ENCODE peak calls at places on chromosomes 3 and 15, in seven cellular contexts. One of them, this sample, is unnamed.
A peak's percentile ranks its signal among the peaks of the same experiment; 100 is the strongest.

GRCh38 chr15:58472821-58473581 is 41.2 kb downstream of the LIPC start:
- DNase-seq in A549: no peak
- DNase-seq in AG10803: no peak
- DNase-seq in OCI-LY7: peak; percentile 24
- DNase-seq in AG09309: no peak
- DNase-seq in hepatocyte: no peak
- DNase-seq in fibroblast of pulmonary artery: peak; percentile 44
- DNase-seq in this sample: no peak

GRCh38 chr3:72661115-72661457 is 187.2 kb downstream of the SHQ1 start:
- DNase-seq in AG10803: peak; percentile 91
- DNase-seq in hepatocyte: peak; percentile 63
- DNase-seq in OCI-LY7: no peak
- DNase-seq in AG09309: peak; percentile 75
- DNase-seq in fibroblast of pulmonary artery: peak; percentile 75
- DNase-seq in A549: peak; percentile 76
- DNase-seq in this sample: peak; percentile 81

GRCh38 chr15:39461536-39462140 is 119.2 kb upstream of the THBS1 start:
- DNase-seq in fibroblast of pulmonary artery: peak; percentile 70
- DNase-seq in AG10803: peak; percentile 59
- DNase-seq in AG09309: no peak
- DNase-seq in A549: no peak
- DNase-seq in hepatocyte: no peak
- DNase-seq in OCI-LY7: no peak
- DNase-seq in this sample: no peak

GRCh38 chr15:67559158-67559557 is 16.7 kb downstream of the MAP2K5 start:
- DNase-seq in AG10803: no peak
- DNase-seq in fibroblast of pulmonary artery: no peak
- DNase-seq in AG09309: no peak
- DNase-seq in OCI-LY7: no peak
- DNase-seq in A549: no peak
- DNase-seq in hepatocyte: no peak
- DNase-seq in this sample: no peak

GRCh38 chr15:40456738-40457137 is 14.0 kb upstream of the CHST14 start:
- DNase-seq in OCI-LY7: no peak
- DNase-seq in A549: no peak
- DNase-seq in hepatocyte: no peak
- DNase-seq in AG09309: no peak
- DNase-seq in fibroblast of pulmonary artery: no peak
- DNase-seq in AG10803: no peak
- DNase-seq in this sample: no peak

GRCh38 chr3:150840733-150841515 is 64.3 kb downstream of the MINDY4B start:
- DNase-seq in A549: no peak
- DNase-seq in AG09309: no peak
- DNase-seq in fibroblast of pulmonary artery: no peak
- DNase-seq in AG10803: no peak
- DNase-seq in OCI-LY7: peak; percentile 1
- DNase-seq in hepatocyte: no peak
- DNase-seq in this sample: no peak

GRCh38 chr3:99751649-99752048 is 66.0 kb upstream of the CMSS1 start:
- DNase-seq in hepatocyte: no peak
- DNase-seq in OCI-LY7: no peak
- DNase-seq in AG09309: no peak
- DNase-seq in A549: no peak
- DNase-seq in AG10803: peak; percentile 79
- DNase-seq in fibroblast of pulmonary artery: peak; percentile 88
- DNase-seq in this sample: peak; percentile 53

GRCh38 chr15:40357723-40358491 is at the start of gene DISP2:
- DNase-seq in AG09309: no peak
- DNase-seq in OCI-LY7: peak; percentile 91
- DNase-seq in A549: peak; percentile 69
- DNase-seq in hepatocyte: peak; percentile 96
- DNase-seq in AG10803: peak; percentile 70
- DNase-seq in fibroblast of pulmonary artery: peak; percentile 76
- DNase-seq in this sample: no peak

GRCh38 chr3:125025647-125026046 is 30.1 kb downstream of the HEG1 start:
- DNase-seq in fibroblast of pulmonary artery: no peak
- DNase-seq in AG09309: no peak
- DNase-seq in A549: no peak
- DNase-seq in OCI-LY7: no peak
- DNase-seq in AG10803: no peak
- DNase-seq in hepatocyte: no peak
- DNase-seq in this sample: no peak

GRCh38 chr3:132344666-132345280 is 27.6 kb downstream of the ACP3 start:
- DNase-seq in A549: no peak
- DNase-seq in OCI-LY7: no peak
- DNase-seq in hepatocyte: no peak
- DNase-seq in AG09309: no peak
- DNase-seq in AG10803: peak; percentile 14
- DNase-seq in fibroblast of pulmonary artery: no peak
- DNase-seq in this sample: no peak

GRCh38 chr15:37134699-37135131 is 34.4 kb upstream of the MEIS2 start:
- DNase-seq in hepatocyte: peak; percentile 44
- DNase-seq in AG10803: peak; percentile 46
- DNase-seq in A549: peak; percentile 48
- DNase-seq in AG09309: peak; percentile 3
- DNase-seq in OCI-LY7: peak; percentile 46
- DNase-seq in fibroblast of pulmonary artery: peak; percentile 72
- DNase-seq in this sample: peak; percentile 27

GRCh38 chr15:37134244-37134643 is 33.9 kb upstream of the MEIS2 start:
- DNase-seq in fibroblast of pulmonary artery: no peak
- DNase-seq in AG09309: no peak
- DNase-seq in AG10803: no peak
- DNase-seq in hepatocyte: no peak
- DNase-seq in A549: no peak
- DNase-seq in OCI-LY7: no peak
- DNase-seq in this sample: no peak

GRCh38 chr15:37135225-37135624 is 34.9 kb upstream of the MEIS2 start:
- DNase-seq in AG09309: no peak
- DNase-seq in A549: no peak
- DNase-seq in AG10803: no peak
- DNase-seq in hepatocyte: no peak
- DNase-seq in fibroblast of pulmonary artery: peak; percentile 20
- DNase-seq in OCI-LY7: peak; percentile 41
- DNase-seq in this sample: no peak

GRCh38 chr15:37132826-37133417 is 32.6 kb upstream of the MEIS2 start:
- DNase-seq in A549: no peak
- DNase-seq in AG09309: no peak
- DNase-seq in fibroblast of pulmonary artery: no peak
- DNase-seq in hepatocyte: no peak
- DNase-seq in AG10803: no peak
- DNase-seq in OCI-LY7: no peak
- DNase-seq in this sample: no peak

GRCh38 chr15:37133619-37134018 is 33.3 kb upstream of the MEIS2 start:
- DNase-seq in AG10803: peak; percentile 50
- DNase-seq in fibroblast of pulmonary artery: peak; percentile 70
- DNase-seq in AG09309: peak; percentile 1
- DNase-seq in A549: peak; percentile 21
- DNase-seq in hepatocyte: no peak
- DNase-seq in OCI-LY7: peak; percentile 9
- DNase-seq in this sample: peak; percentile 36
- TF ChIP-seq CTCF in AG10803: peak; percentile 62
- TF ChIP-seq CTCF in fibroblast of pulmonary artery: peak; percentile 48
- TF ChIP-seq CTCF in AG09309: peak; percentile 17
- TF ChIP-seq CTCF in A549: peak; percentile 57
- TF ChIP-seq CTCF in hepatocyte: peak; percentile 53
- TF ChIP-seq CTCF in OCI-LY7: peak; percentile 71
- TF ChIP-seq CTCF in this sample: no peak

GRCh38 chr3:160162440-160162839 is 62.8 kb upstream of the C3orf80 start:
- DNase-seq in hepatocyte: no peak
- DNase-seq in A549: no peak
- DNase-seq in AG10803: no peak
- DNase-seq in fibroblast of pulmonary artery: no peak
- DNase-seq in OCI-LY7: no peak
- DNase-seq in AG09309: no peak
- DNase-seq in this sample: no peak

GRCh38 chr3:160159806-160160205 is 65.4 kb upstream of the C3orf80 start:
- DNase-seq in AG09309: no peak
- DNase-seq in OCI-LY7: no peak
- DNase-seq in A549: no peak
- DNase-seq in AG10803: no peak
- DNase-seq in fibroblast of pulmonary artery: no peak
- DNase-seq in hepatocyte: no peak
- DNase-seq in this sample: no peak

GRCh38 chr3:160168290-160168689 is 56.9 kb upstream of the C3orf80 start:
- DNase-seq in fibroblast of pulmonary artery: no peak
- DNase-seq in OCI-LY7: no peak
- DNase-seq in hepatocyte: no peak
- DNase-seq in A549: no peak
- DNase-seq in AG10803: no peak
- DNase-seq in AG09309: no peak
- DNase-seq in this sample: no peak

GRCh38 chr3:160159346-160159745 is 65.9 kb upstream of the C3orf80 start:
- DNase-seq in OCI-LY7: no peak
- DNase-seq in AG09309: no peak
- DNase-seq in AG10803: no peak
- DNase-seq in fibroblast of pulmonary artery: no peak
- DNase-seq in hepatocyte: no peak
- DNase-seq in A549: no peak
- DNase-seq in this sample: no peak

GRCh38 chr3:160163259-160163878 is 61.9 kb upstream of the C3orf80 start:
- DNase-seq in OCI-LY7: peak; percentile 12
- DNase-seq in AG09309: no peak
- DNase-seq in AG10803: peak; percentile 52
- DNase-seq in A549: peak; percentile 36
- DNase-seq in fibroblast of pulmonary artery: peak; percentile 68
- DNase-seq in hepatocyte: peak; percentile 42
- DNase-seq in this sample: no peak
- H3K4me3 ChIP-seq in OCI-LY7: no peak overlapping the region
- H3K4me3 ChIP-seq in AG09309: no peak overlapping the region
- H3K4me3 ChIP-seq in AG10803: no peak overlapping the region
- H3K4me3 ChIP-seq in A549: no peak overlapping the region
- H3K4me3 ChIP-seq in fibroblast of pulmonary artery: no peak overlapping the region
- H3K4me3 ChIP-seq in hepatocyte: no peak overlapping the region
- H3K4me3 ChIP-seq in this sample: no peak overlapping the region

GRCh38 chr3:53056442-53056841 is 10.6 kb upstream of the SFMBT1 start:
- DNase-seq in AG09309: no peak
- DNase-seq in AG10803: no peak
- DNase-seq in OCI-LY7: no peak
- DNase-seq in A549: peak; percentile 52
- DNase-seq in hepatocyte: no peak
- DNase-seq in fibroblast of pulmonary artery: peak; percentile 13
- DNase-seq in this sample: no peak
- TF ChIP-seq CTCF in AG09309: peak; percentile 42
- TF ChIP-seq CTCF in AG10803: peak; percentile 38
- TF ChIP-seq CTCF in OCI-LY7: peak; percentile 25
- TF ChIP-seq CTCF in A549: no peak
- TF ChIP-seq CTCF in hepatocyte: no peak
- TF ChIP-seq CTCF in fibroblast of pulmonary artery: peak; percentile 40
- TF ChIP-seq CTCF in this sample: peak; percentile 18

GRCh38 chr3:141384575-141384974 is 16.3 kb downstream of the ZBTB38 start:
- DNase-seq in AG10803: no peak
- DNase-seq in hepatocyte: no peak
- DNase-seq in AG09309: no peak
- DNase-seq in OCI-LY7: no peak
- DNase-seq in fibroblast of pulmonary artery: no peak
- DNase-seq in A549: no peak
- DNase-seq in this sample: no peak
- H3K4me3 ChIP-seq in AG10803: peak overlapping the region; percentile 11
- H3K4me3 ChIP-seq in hepatocyte: no peak overlapping the region
- H3K4me3 ChIP-seq in AG09309: no peak overlapping the region
- H3K4me3 ChIP-seq in OCI-LY7: peak overlapping the region; percentile 71
- H3K4me3 ChIP-seq in fibroblast of pulmonary artery: peak overlapping the region; percentile 66
- H3K4me3 ChIP-seq in A549: no peak overlapping the region
- H3K4me3 ChIP-seq in this sample: no peak overlapping the region

GRCh38 chr15:88487796-88488523 is 20.5 kb downstream of the MRPS11 start:
- DNase-seq in AG09309: no peak
- DNase-seq in A549: no peak
- DNase-seq in hepatocyte: no peak
- DNase-seq in fibroblast of pulmonary artery: no peak
- DNase-seq in OCI-LY7: no peak
- DNase-seq in AG10803: peak; percentile 20
- DNase-seq in this sample: no peak
- TF ChIP-seq CTCF in AG09309: no peak
- TF ChIP-seq CTCF in A549: no peak
- TF ChIP-seq CTCF in hepatocyte: no peak
- TF ChIP-seq CTCF in fibroblast of pulmonary artery: no peak
- TF ChIP-seq CTCF in OCI-LY7: no peak
- TF ChIP-seq CTCF in AG10803: no peak
- TF ChIP-seq CTCF in this sample: no peak

DNA sequence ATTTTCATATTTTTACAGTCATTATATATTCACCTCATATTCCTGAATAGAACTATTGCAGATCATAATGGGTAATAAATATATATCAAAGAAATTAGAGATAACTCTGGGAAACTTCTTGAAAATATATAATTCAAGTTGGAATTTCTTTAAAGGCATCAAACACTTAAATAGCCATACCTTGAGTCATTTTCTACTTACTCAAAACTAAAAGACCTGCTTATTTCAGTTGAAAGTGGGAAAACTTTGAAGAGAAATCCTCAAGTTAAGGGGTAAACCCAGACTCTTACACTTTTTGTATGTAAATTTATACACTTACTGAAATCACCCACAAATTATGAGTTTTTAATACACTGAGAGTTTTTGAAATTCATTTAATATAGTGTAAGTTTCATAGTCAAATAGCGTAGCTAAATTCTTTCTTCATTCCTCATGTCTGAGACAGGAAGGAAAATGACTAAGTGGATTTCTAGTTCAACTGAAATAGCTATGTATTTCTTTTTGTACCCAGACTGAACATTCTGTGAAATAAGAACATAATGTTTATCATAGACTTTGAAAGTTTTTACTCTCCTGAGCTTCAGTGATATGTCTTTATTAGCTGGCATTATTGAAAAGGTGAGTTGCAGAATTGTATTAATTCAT is 4.6 kb upstream of the ALCAM start:
- DNase-seq in AG09309: no peak
- DNase-seq in AG10803: peak; percentile 60
- DNase-seq in A549: no peak
- DNase-seq in OCI-LY7: no peak
- DNase-seq in fibroblast of pulmonary artery: peak; percentile 77
- DNase-seq in hepatocyte: no peak
- DNase-seq in this sample: no peak
- H3K4me3 ChIP-seq in AG09309: no peak overlapping the region
- H3K4me3 ChIP-seq in AG10803: no peak overlapping the region
- H3K4me3 ChIP-seq in A549: no peak overlapping the region
- H3K4me3 ChIP-seq in OCI-LY7: no peak overlapping the region
- H3K4me3 ChIP-seq in fibroblast of pulmonary artery: no peak overlapping the region
- H3K4me3 ChIP-seq in hepatocyte: no peak overlapping the region
- H3K4me3 ChIP-seq in this sample: no peak overlapping the region

GRCh38 chr15:88003928-88004327 is 252.6 kb downstream of the NTRK3 start:
- DNase-seq in AG10803: no peak
- DNase-seq in fibroblast of pulmonary artery: no peak
- DNase-seq in OCI-LY7: no peak
- DNase-seq in hepatocyte: no peak
- DNase-seq in A549: no peak
- DNase-seq in AG09309: no peak
- DNase-seq in this sample: no peak
- TF ChIP-seq CTCF in AG10803: no peak
- TF ChIP-seq CTCF in fibroblast of pulmonary artery: no peak
- TF ChIP-seq CTCF in OCI-LY7: peak; percentile 31
- TF ChIP-seq CTCF in hepatocyte: no peak
- TF ChIP-seq CTCF in A549: no peak
- TF ChIP-seq CTCF in AG09309: no peak
- TF ChIP-seq CTCF in this sample: no peak